ENCODE peak calls at places on chromosomes 11 and 22, in nine cellular contexts. One of them, this sample, is unnamed.

GRCh38 chr11:119195680-119196079 is 10.4 kb downstream of the NHERF4 start:
- DNase-seq in globus pallidus: no peak
- DNase-seq in GM04504: peak
- DNase-seq in OCI-LY7: no peak
- DNase-seq in brain microvascular endothelial cell: peak
- DNase-seq in NCI-H460: peak
- DNase-seq in GM06990: no peak
- DNase-seq in astrocyte of the spinal cord: peak
- DNase-seq in NCI-H510A: peak
- DNase-seq in this sample: no peak

GRCh38 chr22:29060931-29061330 is 700 bp downstream of the C22orf31 start:
- DNase-seq in globus pallidus: no peak
- DNase-seq in GM04504: no peak
- DNase-seq in OCI-LY7: no peak
- DNase-seq in brain microvascular endothelial cell: no peak
- DNase-seq in NCI-H460: no peak
- DNase-seq in GM06990: no peak
- DNase-seq in astrocyte of the spinal cord: no peak
- DNase-seq in NCI-H510A: no peak
- DNase-seq in this sample: no peak

GRCh38 chr11:88164806-88165205 is 10.4 kb downstream of the RAB38 start:
- DNase-seq in globus pallidus: no peak
- DNase-seq in GM04504: no peak
- DNase-seq in OCI-LY7: no peak
- DNase-seq in brain microvascular endothelial cell: no peak
- DNase-seq in NCI-H460: no peak
- DNase-seq in GM06990: no peak
- DNase-seq in astrocyte of the spinal cord: no peak
- DNase-seq in NCI-H510A: no peak
- DNase-seq in this sample: no peak

GRCh38 chr22:42895087-42895486 is 38.0 kb upstream of the ARFGAP3 start:
- DNase-seq in globus pallidus: no peak
- DNase-seq in GM04504: no peak
- DNase-seq in OCI-LY7: peak
- DNase-seq in brain microvascular endothelial cell: no peak
- DNase-seq in NCI-H460: no peak
- DNase-seq in GM06990: peak
- DNase-seq in astrocyte of the spinal cord: no peak
- DNase-seq in NCI-H510A: no peak
- DNase-seq in this sample: peak

GRCh38 chr11:73995247-73995646 is 12.6 kb upstream of the UCP2 start:
- DNase-seq in globus pallidus: no peak
- DNase-seq in GM04504: no peak
- DNase-seq in OCI-LY7: peak
- DNase-seq in brain microvascular endothelial cell: no peak
- DNase-seq in NCI-H460: no peak
- DNase-seq in GM06990: peak
- DNase-seq in astrocyte of the spinal cord: no peak
- DNase-seq in NCI-H510A: no peak
- DNase-seq in this sample: no peak

GRCh38 chr11:63729326-63729725 is 39.2 kb downstream of the ZFTA start:
- DNase-seq in globus pallidus: no peak
- DNase-seq in GM04504: no peak
- DNase-seq in OCI-LY7: no peak
- DNase-seq in brain microvascular endothelial cell: no peak
- DNase-seq in NCI-H460: no peak
- DNase-seq in GM06990: no peak
- DNase-seq in astrocyte of the spinal cord: no peak
- DNase-seq in NCI-H510A: no peak
- DNase-seq in this sample: no peak

GRCh38 chr11:32400670-32401369 is 34.5 kb downstream of the WT1 start:
- DNase-seq in globus pallidus: no peak
- DNase-seq in GM04504: no peak
- DNase-seq in OCI-LY7: no peak
- DNase-seq in brain microvascular endothelial cell: no peak
- DNase-seq in NCI-H460: no peak
- DNase-seq in GM06990: no peak
- DNase-seq in astrocyte of the spinal cord: no peak
- DNase-seq in NCI-H510A: no peak
- DNase-seq in this sample: no peak

GRCh38 chr11:46936138-46937110 is at the start of gene CSTPP1:
- DNase-seq in globus pallidus: peak
- DNase-seq in GM04504: peak
- DNase-seq in OCI-LY7: peak
- DNase-seq in brain microvascular endothelial cell: peak
- DNase-seq in NCI-H460: peak
- DNase-seq in GM06990: peak
- DNase-seq in astrocyte of the spinal cord: peak
- DNase-seq in NCI-H510A: peak
- DNase-seq in this sample: peak

GRCh38 chr22:19122752-19123492 is 710 bp upstream of the DGCR2 start:
- DNase-seq in globus pallidus: no peak
- DNase-seq in GM04504: no peak
- DNase-seq in OCI-LY7: no peak
- DNase-seq in brain microvascular endothelial cell: no peak
- DNase-seq in NCI-H460: no peak
- DNase-seq in GM06990: no peak
- DNase-seq in astrocyte of the spinal cord: no peak
- DNase-seq in NCI-H510A: no peak
- DNase-seq in this sample: peak

GRCh38 chr11:123560001-123560400 is 94.4 kb downstream of the SCN3B start:
- DNase-seq in globus pallidus: peak
- DNase-seq in GM04504: peak
- DNase-seq in OCI-LY7: no peak
- DNase-seq in brain microvascular endothelial cell: peak
- DNase-seq in NCI-H460: no peak
- DNase-seq in GM06990: peak
- DNase-seq in astrocyte of the spinal cord: peak
- DNase-seq in NCI-H510A: no peak
- DNase-seq in this sample: no peak

GRCh38 chr11:87097582-87097981 is 59.8 kb downstream of the TMEM135 start:
- DNase-seq in globus pallidus: peak
- DNase-seq in GM04504: no peak
- DNase-seq in OCI-LY7: peak
- DNase-seq in brain microvascular endothelial cell: peak
- DNase-seq in NCI-H460: peak
- DNase-seq in GM06990: peak
- DNase-seq in astrocyte of the spinal cord: peak
- DNase-seq in NCI-H510A: no peak
- DNase-seq in this sample: peak

GRCh38 chr22:42769574-42770447 is 49.1 kb upstream of the A4GALT start:
- DNase-seq in globus pallidus: no peak
- DNase-seq in GM04504: peak
- DNase-seq in OCI-LY7: peak
- DNase-seq in brain microvascular endothelial cell: peak
- DNase-seq in NCI-H460: no peak
- DNase-seq in GM06990: peak
- DNase-seq in astrocyte of the spinal cord: peak
- DNase-seq in NCI-H510A: no peak
- DNase-seq in this sample: peak